ENCODE peak calls at places on chromosome 22, in six cellular contexts. One of them, this sample, is unnamed.

GRCh38 chr22:19199479-19199878 is 20.9 kb upstream of the SLC25A1 start:
- DNase-seq in right lobe of liver: no peak
- DNase-seq in ovary: no peak
- DNase-seq in GM23338: no peak
- DNase-seq in cardiac muscle cell: no peak
- DNase-seq in dorsolateral prefrontal cortex: no peak
- DNase-seq in this sample: no peak

GRCh38 chr22:44567846-44568493 is 69.9 kb upstream of the RTL6 start:
- DNase-seq in ovary: no peak
- DNase-seq in cardiac muscle cell: peak; percentile 51
- DNase-seq in GM23338: peak; percentile 57
- DNase-seq in dorsolateral prefrontal cortex: no peak
- DNase-seq in right lobe of liver: no peak
- DNase-seq in this sample: no peak

GRCh38 chr22:30830907-30831306 is 136.2 kb downstream of the OSBP2 start:
- DNase-seq in GM23338: peak; percentile 46
- DNase-seq in right lobe of liver: no peak
- DNase-seq in dorsolateral prefrontal cortex: no peak
- DNase-seq in cardiac muscle cell: no peak
- DNase-seq in ovary: no peak
- DNase-seq in this sample: peak; percentile 4

GRCh38 chr22:23804781-23805291 is 18.1 kb downstream of the SMARCB1 start:
- DNase-seq in cardiac muscle cell: no peak
- DNase-seq in dorsolateral prefrontal cortex: no peak
- DNase-seq in ovary: peak; percentile 55
- DNase-seq in GM23338: no peak
- DNase-seq in right lobe of liver: peak; percentile 82
- DNase-seq in this sample: no peak

GRCh38 chr22:48783821-48784266 is 1043.8 kb downstream of the BRD1 start:
- DNase-seq in dorsolateral prefrontal cortex: no peak
- DNase-seq in right lobe of liver: no peak
- DNase-seq in GM23338: no peak
- DNase-seq in ovary: no peak
- DNase-seq in cardiac muscle cell: no peak
- DNase-seq in this sample: no peak

GRCh38 chr22:23831261-23831660 is 7.5 kb downstream of the DERL3 start:
- DNase-seq in GM23338: no peak
- DNase-seq in ovary: no peak
- DNase-seq in cardiac muscle cell: no peak
- DNase-seq in right lobe of liver: peak; percentile 20
- DNase-seq in dorsolateral prefrontal cortex: peak; percentile 28
- DNase-seq in this sample: no peak

GRCh38 chr22:35065796-35066218 is at the start of gene ISX:
- DNase-seq in cardiac muscle cell: no peak
- DNase-seq in dorsolateral prefrontal cortex: no peak
- DNase-seq in GM23338: no peak
- DNase-seq in ovary: no peak
- DNase-seq in right lobe of liver: no peak
- DNase-seq in this sample: no peak

GRCh38 chr22:39239561-39240423 is 5.0 kb downstream of the PDGFB start:
- DNase-seq in dorsolateral prefrontal cortex: no peak
- DNase-seq in ovary: no peak
- DNase-seq in GM23338: no peak
- DNase-seq in right lobe of liver: peak; percentile 83
- DNase-seq in cardiac muscle cell: no peak
- DNase-seq in this sample: no peak

GRCh38 chr22:44664149-44664548 is 37.9 kb upstream of the PRR5 start:
- DNase-seq in right lobe of liver: peak; percentile 79
- DNase-seq in dorsolateral prefrontal cortex: peak; percentile 63
- DNase-seq in cardiac muscle cell: no peak
- DNase-seq in ovary: no peak
- DNase-seq in GM23338: no peak
- DNase-seq in this sample: no peak

GRCh38 chr22:44723801-44724200 is 21.8 kb downstream of the PRR5 start:
- DNase-seq in ovary: no peak
- DNase-seq in GM23338: no peak
- DNase-seq in dorsolateral prefrontal cortex: no peak
- DNase-seq in right lobe of liver: no peak
- DNase-seq in cardiac muscle cell: no peak
- DNase-seq in this sample: no peak

GRCh38 chr22:48490513-48491411 is 1336.9 kb downstream of the BRD1 start:
- DNase-seq in right lobe of liver: peak; percentile 50
- DNase-seq in cardiac muscle cell: no peak
- DNase-seq in GM23338: no peak
- DNase-seq in dorsolateral prefrontal cortex: no peak
- DNase-seq in ovary: no peak
- DNase-seq in this sample: no peak

GRCh38 chr22:44685384-44686056 is 16.5 kb upstream of the PRR5 start:
- DNase-seq in ovary: no peak
- DNase-seq in cardiac muscle cell: no peak
- DNase-seq in GM23338: peak; percentile 72
- DNase-seq in right lobe of liver: no peak
- DNase-seq in dorsolateral prefrontal cortex: no peak
- DNase-seq in this sample: no peak

GRCh38 chr22:20524004-20524481 is 16.6 kb downstream of the MED15 start:
- DNase-seq in right lobe of liver: peak; percentile 9
- DNase-seq in cardiac muscle cell: no peak
- DNase-seq in ovary: no peak
- DNase-seq in dorsolateral prefrontal cortex: no peak
- DNase-seq in GM23338: no peak
- DNase-seq in this sample: no peak

GRCh38 chr22:17774206-17774927 is at the start of gene BID:
- DNase-seq in dorsolateral prefrontal cortex: no peak
- DNase-seq in GM23338: peak; percentile 40
- DNase-seq in right lobe of liver: peak; percentile 81
- DNase-seq in ovary: peak; percentile 54
- DNase-seq in cardiac muscle cell: peak; percentile 53
- DNase-seq in this sample: no peak

GRCh38 chr22:21775061-21775460 is 39.5 kb upstream of the YPEL1 start:
- DNase-seq in GM23338: no peak
- DNase-seq in cardiac muscle cell: no peak
- DNase-seq in dorsolateral prefrontal cortex: peak; percentile 72
- DNase-seq in right lobe of liver: no peak
- DNase-seq in ovary: no peak
- DNase-seq in this sample: no peak

GRCh38 chr22:30392661-30393321 is 4.0 kb upstream of the SEC14L2 start:
- DNase-seq in ovary: no peak
- DNase-seq in dorsolateral prefrontal cortex: no peak
- DNase-seq in cardiac muscle cell: no peak
- DNase-seq in right lobe of liver: peak; percentile 93
- DNase-seq in GM23338: no peak
- DNase-seq in this sample: no peak

GRCh38 chr22:31102441-31103081 is 4.8 kb downstream of the SELENOM start:
- DNase-seq in right lobe of liver: no peak
- DNase-seq in cardiac muscle cell: no peak
- DNase-seq in dorsolateral prefrontal cortex: no peak
- DNase-seq in GM23338: no peak
- DNase-seq in ovary: peak; percentile 66
- DNase-seq in this sample: peak; percentile 98

DNA sequence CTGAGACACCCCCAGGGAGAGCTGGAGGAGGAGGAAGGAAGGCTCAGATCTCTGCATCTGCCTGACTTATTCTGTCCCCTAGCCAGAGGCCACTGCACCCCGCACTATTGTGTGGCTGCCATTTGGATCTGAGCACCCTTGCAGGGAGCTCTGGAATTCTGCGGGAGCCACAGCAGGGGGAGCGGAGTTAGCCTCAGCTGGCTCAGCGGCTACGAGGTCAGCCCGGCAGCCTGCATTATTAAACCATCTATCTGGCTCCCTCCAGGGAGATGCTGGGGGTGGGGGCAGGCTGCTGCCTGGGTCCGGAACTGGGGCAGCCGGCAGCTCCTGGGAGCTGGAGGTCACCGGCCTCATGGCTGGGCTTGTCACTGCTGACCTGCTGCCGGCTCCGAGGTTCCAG is 6.5 kb upstream of the ELFN2 start:
- DNase-seq in right lobe of liver: no peak
- DNase-seq in cardiac muscle cell: no peak
- DNase-seq in dorsolateral prefrontal cortex: no peak
- DNase-seq in ovary: no peak
- DNase-seq in GM23338: no peak
- DNase-seq in this sample: no peak
- H3K27ac ChIP-seq in right lobe of liver: no peak overlapping the region
- H3K27ac ChIP-seq in cardiac muscle cell: no peak overlapping the region
- H3K27ac ChIP-seq in dorsolateral prefrontal cortex: no peak overlapping the region
- H3K27ac ChIP-seq in ovary: no peak overlapping the region
- H3K27ac ChIP-seq in GM23338: no peak overlapping the region
- H3K27ac ChIP-seq in this sample: no peak overlapping the region

DNA sequence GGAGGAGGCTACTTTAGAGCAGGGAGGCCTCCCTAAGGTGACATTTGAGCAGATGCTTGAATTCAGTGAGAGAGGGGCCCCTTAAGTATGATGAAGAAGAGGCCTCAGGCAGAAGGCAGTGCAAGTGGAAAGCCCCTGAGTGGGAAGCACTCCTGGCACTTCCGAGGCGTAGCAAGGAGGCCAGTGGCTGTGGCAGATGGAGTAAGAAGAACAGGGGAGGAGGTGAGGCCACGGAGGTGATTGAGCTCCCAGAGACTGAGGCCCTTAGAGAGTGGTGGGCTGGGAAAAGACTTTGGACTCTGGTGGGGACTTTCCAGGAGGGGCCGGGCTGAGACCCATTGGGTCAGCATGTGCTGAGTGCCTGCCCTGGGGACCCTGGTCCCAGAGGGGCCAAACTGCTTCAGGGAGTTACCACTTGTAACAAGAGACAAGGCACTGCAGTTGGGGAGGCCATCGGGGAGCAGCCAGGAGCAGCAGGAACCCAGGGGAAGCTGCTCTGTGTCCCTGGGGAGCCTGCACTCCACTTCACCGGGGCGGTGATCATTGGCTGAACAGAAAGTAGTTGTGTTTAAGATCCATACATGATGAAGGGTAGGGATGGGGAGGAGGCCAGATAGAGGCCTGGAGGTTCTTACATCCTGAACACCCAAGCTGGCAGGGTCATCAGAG is 2.5 kb upstream of the CENPM start:
- DNase-seq in dorsolateral prefrontal cortex: no peak
- DNase-seq in cardiac muscle cell: no peak
- DNase-seq in GM23338: no peak
- DNase-seq in right lobe of liver: no peak
- DNase-seq in ovary: no peak
- DNase-seq in this sample: no peak
- H3K4me3 ChIP-seq in dorsolateral prefrontal cortex: no peak overlapping the region
- H3K4me3 ChIP-seq in cardiac muscle cell: no peak overlapping the region
- H3K4me3 ChIP-seq in GM23338: no peak overlapping the region
- H3K4me3 ChIP-seq in right lobe of liver: no peak overlapping the region
- H3K4me3 ChIP-seq in ovary: no peak overlapping the region
- H3K4me3 ChIP-seq in this sample: no peak overlapping the region

DNA sequence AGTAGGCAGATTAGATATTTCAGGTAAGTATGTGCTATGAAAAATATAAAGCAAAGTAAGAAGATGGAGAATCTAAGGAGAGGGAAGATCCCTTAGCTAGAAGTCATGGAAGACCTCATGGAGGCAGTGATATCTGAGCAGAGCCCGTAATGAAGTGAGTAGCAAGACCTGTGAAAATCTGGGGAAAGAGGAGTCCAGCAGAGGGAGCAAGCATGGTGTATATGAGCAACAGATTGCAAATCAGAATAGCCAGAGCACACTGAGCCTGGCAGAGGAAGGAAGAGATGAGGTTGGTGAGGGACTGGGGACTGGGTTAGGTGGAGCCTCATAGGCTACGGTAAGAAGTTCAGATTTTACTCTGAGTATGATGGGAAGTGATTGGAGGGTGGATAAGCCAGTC is 9.4 kb downstream of the LHFPL7 start:
- DNase-seq in GM23338: peak; percentile 66
- DNase-seq in dorsolateral prefrontal cortex: no peak
- DNase-seq in cardiac muscle cell: peak; percentile 29
- DNase-seq in ovary: no peak
- DNase-seq in right lobe of liver: no peak
- DNase-seq in this sample: no peak
- TF ChIP-seq CTCF in GM23338: peak; percentile 52
- TF ChIP-seq CTCF in dorsolateral prefrontal cortex: no peak
- TF ChIP-seq CTCF in cardiac muscle cell: peak; percentile 57
- TF ChIP-seq CTCF in ovary: no peak
- TF ChIP-seq CTCF in right lobe of liver: peak; percentile 16
- TF ChIP-seq CTCF in this sample: no peak

DNA sequence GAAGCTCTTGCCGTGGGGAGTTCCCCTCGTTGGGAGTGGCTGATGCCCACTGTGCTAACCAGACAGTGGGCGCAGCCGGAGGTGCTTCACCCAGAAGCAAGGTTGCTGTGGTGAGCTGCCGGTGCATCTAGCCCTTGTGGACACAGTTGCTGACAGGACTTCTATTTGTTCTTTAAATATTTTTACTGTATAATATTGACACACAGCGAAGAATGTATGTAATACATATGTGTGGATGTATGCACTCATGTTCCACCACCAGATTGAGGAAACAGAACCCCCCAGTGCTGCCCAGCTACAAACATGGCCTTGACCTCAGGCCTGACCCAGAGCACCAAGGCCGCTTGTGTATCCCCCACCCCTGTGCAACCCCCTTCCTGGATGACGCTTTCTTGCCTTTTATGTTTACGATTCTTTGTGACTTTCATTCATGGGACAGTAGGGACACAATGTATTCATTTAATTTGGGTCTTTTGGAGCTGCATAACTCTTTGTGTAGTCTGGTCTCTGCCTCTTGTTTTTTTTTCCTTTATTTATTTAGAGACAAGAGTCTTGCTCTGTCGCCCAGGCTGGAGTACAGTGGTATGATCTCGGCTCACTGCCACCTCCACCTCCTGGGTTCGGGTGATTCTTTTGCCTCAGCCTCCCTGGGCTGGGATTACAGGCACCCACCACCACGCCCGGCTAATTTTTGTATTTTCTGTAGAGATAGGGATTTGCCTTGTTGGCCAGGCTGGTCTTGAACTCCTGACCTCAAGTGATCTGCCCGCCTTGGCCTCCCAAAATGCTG is 132.6 kb downstream of the TBC1D22A start:
- DNase-seq in cardiac muscle cell: no peak
- DNase-seq in dorsolateral prefrontal cortex: no peak
- DNase-seq in GM23338: no peak
- DNase-seq in right lobe of liver: no peak
- DNase-seq in ovary: no peak
- DNase-seq in this sample: no peak
- H3K27ac ChIP-seq in cardiac muscle cell: no peak overlapping the region
- H3K27ac ChIP-seq in dorsolateral prefrontal cortex: no peak overlapping the region
- H3K27ac ChIP-seq in GM23338: no peak overlapping the region
- H3K27ac ChIP-seq in right lobe of liver: no peak overlapping the region
- H3K27ac ChIP-seq in ovary: no peak overlapping the region
- H3K27ac ChIP-seq in this sample: no peak overlapping the region

GRCh38 chr22:29206372-29207230 is 905 bp downstream of the EMID1 start:
- DNase-seq in dorsolateral prefrontal cortex: no peak
- DNase-seq in cardiac muscle cell: no peak
- DNase-seq in ovary: no peak
- DNase-seq in GM23338: no peak
- DNase-seq in right lobe of liver: no peak
- DNase-seq in this sample: no peak
- H3K4me3 ChIP-seq in dorsolateral prefrontal cortex: peak overlapping the region; percentile 45
- H3K4me3 ChIP-seq in cardiac muscle cell: peak overlapping the region; percentile 48
- H3K4me3 ChIP-seq in ovary: peak overlapping the region; percentile 46
- H3K4me3 ChIP-seq in GM23338: peak overlapping the region; percentile 78
- H3K4me3 ChIP-seq in right lobe of liver: peak overlapping the region; percentile 50
- H3K4me3 ChIP-seq in this sample: peak overlapping the region; percentile 77